ENCODE peak calls at places on chromosomes 13 and 19, in eight cellular contexts. Z is endothelial cell of umbilical vein, K is GM23248, N is stomach, T is A549, Y is thyroid gland, X is uterus, L is upper lobe of right lung. A is an unnamed sample. For H3K4me1 and H3K9me3, the result is how much of the 10 kb centered on the place peaks cover.

GRCh38 chr19:8615813-8616596 is 5.5 kb upstream of the ADAMTS10 start:
- DNase-seq in Z (peak), K (peak), N (peak), T (no peak), Y (no peak), X (peak), L (no peak), A (peak)

GRCh38 chr13:102948006-102948405 is 102.2 kb downstream of the ERCC5 start:
- DNase-seq in Z (no peak), K (no peak), N (no peak), T (no peak), Y (no peak), X (no peak), L (no peak), A (no peak)

GRCh38 chr19:19059837-19060611 is 3.8 kb upstream of the SLC25A42 start:
- DNase-seq in Z (no peak), K (no peak), N (no peak), T (no peak), Y (peak), X (no peak), L (peak), A (no peak)

GRCh38 chr19:784541-784940 is 12.7 kb upstream of the PTBP1 start:
- DNase-seq in Z (no peak), K (no peak), N (no peak), T (peak), Y (peak), X (no peak), L (no peak), A (no peak)

GRCh38 chr19:2982983-2983350 is 5.6 kb downstream of the TLE6 start:
- DNase-seq in Z (peak), K (peak), N (peak), T (no peak), Y (peak), X (peak), L (peak), A (peak)

GRCh38 chr13:102286326-102286725 is 115.5 kb downstream of the FGF14 start:
- DNase-seq in Z (no peak), K (peak), N (no peak), T (peak), Y (no peak), X (no peak), L (no peak), A (no peak)

GRCh38 chr19:32902448-32902847 is 32.9 kb upstream of the SLC7A9 start:
- DNase-seq in Z (no peak), K (no peak), N (no peak), T (no peak), Y (no peak), X (no peak), L (no peak), A (no peak)

GRCh38 chr19:10636304-10636972 is 11.1 kb downstream of the SLC44A2 start:
- DNase-seq in Z (no peak), K (no peak), N (peak), T (no peak), Y (no peak), X (no peak), L (no peak), A (no peak)

GRCh38 chr19:8500158-8500557 is 2.3 kb downstream of the PRAM1 start:
- DNase-seq in Z (no peak), K (no peak), N (no peak), T (no peak), Y (no peak), X (no peak), L (no peak), A (no peak)

GRCh38 chr13:81726037-81726726 is 1385.3 kb upstream of the SPRY2 start:
- DNase-seq in Z (no peak), K (no peak), N (no peak), T (no peak), Y (no peak), X (no peak), L (no peak), A (no peak)

GRCh38 chr19:38932425-38933179 is 1.9 kb downstream of the MRPS12 start:
- DNase-seq in Z (peak), K (peak), N (no peak), T (peak), Y (peak), X (no peak), L (no peak), A (peak)

GRCh38 chr19:47509973-47510372 is 4.9 kb downstream of the NAPA start:
- DNase-seq in Z (peak), K (peak), N (peak), T (no peak), Y (peak), X (no peak), L (no peak), A (peak)
- H3K4me1 ChIP-seq in Z (under half), K (under half), N (half or more), T (under half), Y (half or more), X (half or more), L (half or more), A (half or more)

DNA sequence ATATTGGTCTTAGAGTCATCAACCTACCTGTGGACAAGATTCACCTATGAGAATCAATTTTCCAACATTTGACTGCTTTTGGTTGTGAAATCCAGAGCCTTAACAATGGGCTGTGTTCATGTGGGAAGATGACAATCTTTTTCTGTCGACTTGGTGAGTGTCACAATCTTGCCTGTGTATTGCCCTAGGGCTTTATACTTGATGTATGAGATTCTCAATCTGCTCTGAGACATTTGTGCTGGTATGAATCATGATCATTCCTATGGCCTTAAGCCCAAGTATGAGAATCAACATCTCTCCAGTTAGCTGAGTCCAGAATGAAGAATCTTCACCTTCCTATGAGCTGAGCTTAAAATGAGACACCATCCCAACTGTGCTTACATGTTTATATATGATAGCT is 68.7 kb downstream of the ZNF726 start:
- DNase-seq in Z (no peak), K (peak), N (no peak), T (no peak), Y (no peak), X (no peak), L (no peak), A (no peak)
- H3K9me3 ChIP-seq in Z (under half), K (under half), N (under half), T (under half), Y (under half), X (under half), L (under half), A (under half)

GRCh38 chr19:43502419-43502976 is 2.0 kb downstream of the PHLDB3 start:
- DNase-seq in Z (no peak), K (no peak), N (no peak), T (no peak), Y (no peak), X (no peak), L (no peak), A (no peak)

GRCh38 chr19:43503501-43504425 is 783 bp downstream of the PHLDB3 start:
- DNase-seq in Z (peak), K (peak), N (peak), T (peak), Y (peak), X (peak), L (peak), A (peak)

GRCh38 chr19:43504426-43505185 is at the start of gene PHLDB3:
- DNase-seq in Z (peak), K (peak), N (peak), T (no peak), Y (peak), X (peak), L (peak), A (peak)

GRCh38 chr19:43499042-43499441 is 5.5 kb downstream of the PHLDB3 start:
- DNase-seq in Z (no peak), K (no peak), N (peak), T (no peak), Y (no peak), X (no peak), L (no peak), A (no peak)

GRCh38 chr19:43501661-43502418 is 2.7 kb downstream of the PHLDB3 start:
- DNase-seq in Z (no peak), K (no peak), N (no peak), T (no peak), Y (no peak), X (peak), L (no peak), A (peak)
- H3K4me1 ChIP-seq in Z (under half), K (under half), N (under half), T (under half), Y (under half), X (under half), L (under half), A (under half)

GRCh38 chr13:83666126-83666525 is 216.1 kb downstream of the SLITRK1 start:
- DNase-seq in Z (no peak), K (peak), N (no peak), T (no peak), Y (no peak), X (no peak), L (no peak), A (no peak)
- H3K9me3 ChIP-seq in Z (under half), K (under half), N (under half), T (under half), Y (under half), X (under half), L (under half), A (under half)

A was measured in adrenal gland.